ENCODE peak calls at places on chromosomes 1 and 21, in six cellular contexts. G is K562, J is GM12878, M is SK-N-SH, H is HCT116, X is HepG2. V is an unnamed sample.
A peak's percentile ranks its signal among the peaks of the same experiment; 100 is the strongest.

GRCh38 chr1:172004671-172005070 is 163.4 kb downstream of the DNM3 start:
- DNase-seq in G (no peak), H (no peak), X (no peak), J (no peak), M (no peak), V (no peak)

GRCh38 chr1:43318831-43319230 is 18.0 kb downstream of the TIE1 start:
- DNase-seq in X (no peak), J (no peak), H (no peak), M (no peak), G (no peak), V (no peak)

GRCh38 chr1:176033879-176034278 is 173.2 kb downstream of the COP1 start:
- DNase-seq in M (no peak), X (no peak), H (no peak), G (no peak), J (no peak), V (peak; percentile 22)

GRCh38 chr21:46559291-46559983 is 45.4 kb downstream of the S100B start:
- DNase-seq in H (no peak), X (peak; percentile 41), J (peak; percentile 34), M (no peak), G (no peak), V (no peak)

GRCh38 chr1:37901191-37901892 is 42.0 kb upstream of the MTF1 start:
- DNase-seq in G (no peak), J (peak; percentile 61), X (no peak), H (no peak), M (no peak), V (no peak)

GRCh38 chr1:42420911-42421585 is 34.8 kb downstream of the ZMYND12 start:
- DNase-seq in H (no peak), G (no peak), J (no peak), M (peak; percentile 76), X (no peak), V (no peak)

GRCh38 chr1:225824522-225824921 is 14.6 kb downstream of the EPHX1 start:
- DNase-seq in G (no peak), M (no peak), H (no peak), X (no peak), J (no peak), V (no peak)

GRCh38 chr1:41359211-41360073 is 1.8 kb upstream of the FOXO6 start:
- DNase-seq in H (no peak), G (no peak), M (no peak), J (no peak), X (no peak), V (no peak)

GRCh38 chr1:110106013-110106941 is 6.0 kb upstream of the UBL4B start:
- DNase-seq in X (peak; percentile 56), H (peak; percentile 35), M (peak; percentile 88), J (peak; percentile 23), G (peak; percentile 87), V (peak; percentile 69)

GRCh38 chr1:101257500-101258325 is 20.9 kb downstream of the S1PR1 start:
- DNase-seq in X (peak; percentile 91), M (no peak), H (no peak), G (peak; percentile 80), J (peak; percentile 93), V (peak; percentile 9)

GRCh38 chr1:150567717-150568561 is 11.5 kb downstream of the MCL1 start:
- DNase-seq in H (no peak), J (no peak), X (peak; percentile 95), G (peak; percentile 48), M (peak; percentile 56), V (peak; percentile 79)

GRCh38 chr1:117481410-117481809 is 114.2 kb downstream of the MAN1A2 start:
- DNase-seq in J (no peak), M (no peak), G (no peak), X (no peak), H (no peak), V (no peak)

GRCh38 chr1:207321790-207322530 is 482 bp downstream of the CD55 start:
- DNase-seq in H (no peak), X (no peak), G (no peak), M (no peak), J (no peak), V (no peak)

GRCh38 chr1:203038217-203038741 is 12.0 kb downstream of the PPFIA4 start:
- DNase-seq in M (no peak), H (no peak), G (no peak), J (no peak), X (no peak), V (peak; percentile 48)

GRCh38 chr21:35053356-35054096 is 4.4 kb upstream of the RUNX1 start:
- DNase-seq in H (no peak), G (no peak), J (no peak), X (peak; percentile 36), M (no peak), V (no peak)

GRCh38 chr1:163258181-163258580 is 55.5 kb upstream of the RGS5 start:
- DNase-seq in G (no peak), J (no peak), H (no peak), M (no peak), X (no peak), V (no peak)

GRCh38 chr1:173411835-173412742 is 65.0 kb upstream of the PRDX6 start:
- DNase-seq in H (no peak), J (no peak), X (no peak), G (no peak), M (no peak), V (no peak)

GRCh38 chr1:177130426-177130825 is 34.1 kb downstream of the ASTN1 start:
- DNase-seq in X (no peak), H (no peak), J (no peak), M (no peak), G (no peak), V (no peak)

GRCh38 chr21:43771199-43771675 is 4.9 kb downstream of the CSTB start:
- DNase-seq in J (no peak), X (no peak), H (no peak), M (no peak), G (no peak), V (no peak)

GRCh38 chr1:47651311-47652089 is 213.7 kb downstream of the FOXD2 start:
- DNase-seq in H (no peak), J (no peak), M (no peak), G (no peak), X (no peak), V (no peak)

GRCh38 chr1:47656719-47657685 is 219.2 kb downstream of the FOXD2 start:
- DNase-seq in J (no peak), X (no peak), G (no peak), M (no peak), H (no peak), V (no peak)

GRCh38 chr1:47658161-47658920 is 220.5 kb downstream of the FOXD2 start:
- DNase-seq in G (no peak), M (no peak), J (no peak), H (no peak), X (no peak), V (no peak)

GRCh38 chr1:47659141-47659540 is 221.3 kb downstream of the FOXD2 start:
- DNase-seq in X (no peak), G (no peak), M (no peak), J (no peak), H (no peak), V (no peak)

GRCh38 chr1:47655521-47656300 is 217.9 kb downstream of the FOXD2 start:
- DNase-seq in M (no peak), G (no peak), H (no peak), J (no peak), X (no peak), V (no peak)
- TF ChIP-seq JUND in M (no peak), G (no peak), H (no peak), J (no peak), X (no peak), V (no peak)

GRCh38 chr1:32725595-32725942 is 23.0 kb upstream of the SYNC start:
- DNase-seq in M (no peak), H (no peak), X (no peak), G (no peak), J (no peak), V (no peak)

GRCh38 chr1:32729254-32730046 is 26.9 kb upstream of the SYNC start:
- DNase-seq in G (peak; percentile 56), J (no peak), X (no peak), H (no peak), M (no peak), V (no peak)

GRCh38 chr1:32724678-32725594 is 22.4 kb upstream of the SYNC start:
- DNase-seq in X (no peak), J (no peak), G (peak; percentile 95), M (peak; percentile 51), H (peak; percentile 66), V (no peak)

GRCh38 chr1:32728413-32729077 is 26.0 kb upstream of the SYNC start:
- DNase-seq in G (no peak), H (no peak), M (no peak), J (no peak), X (no peak), V (no peak)

DNA sequence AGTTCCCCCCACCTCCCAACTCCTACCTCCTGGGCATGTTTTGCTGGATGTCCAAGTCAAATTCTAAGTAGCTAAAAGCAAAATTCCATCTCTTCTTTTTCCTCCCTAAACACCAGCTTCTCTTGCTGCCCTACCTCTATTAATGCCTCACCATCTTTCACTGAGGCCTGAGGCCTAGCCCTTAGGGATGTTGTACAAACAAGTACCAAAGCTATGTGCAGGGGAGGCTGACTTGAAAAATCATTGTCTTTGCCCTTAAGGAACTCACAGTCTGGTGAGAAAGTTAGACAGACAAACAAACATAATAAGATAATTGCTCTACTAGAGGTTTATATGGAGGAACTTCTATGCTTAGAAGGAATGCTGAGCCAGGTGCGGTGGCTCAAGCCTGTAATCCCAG is 25.3 kb upstream of the SYNC start:
- DNase-seq in X (no peak), G (no peak), M (no peak), H (no peak), J (no peak), V (no peak)
- TF ChIP-seq JUND in X (no peak), G (no peak), M (no peak), H (no peak), J (no peak), V (no peak)

DNA sequence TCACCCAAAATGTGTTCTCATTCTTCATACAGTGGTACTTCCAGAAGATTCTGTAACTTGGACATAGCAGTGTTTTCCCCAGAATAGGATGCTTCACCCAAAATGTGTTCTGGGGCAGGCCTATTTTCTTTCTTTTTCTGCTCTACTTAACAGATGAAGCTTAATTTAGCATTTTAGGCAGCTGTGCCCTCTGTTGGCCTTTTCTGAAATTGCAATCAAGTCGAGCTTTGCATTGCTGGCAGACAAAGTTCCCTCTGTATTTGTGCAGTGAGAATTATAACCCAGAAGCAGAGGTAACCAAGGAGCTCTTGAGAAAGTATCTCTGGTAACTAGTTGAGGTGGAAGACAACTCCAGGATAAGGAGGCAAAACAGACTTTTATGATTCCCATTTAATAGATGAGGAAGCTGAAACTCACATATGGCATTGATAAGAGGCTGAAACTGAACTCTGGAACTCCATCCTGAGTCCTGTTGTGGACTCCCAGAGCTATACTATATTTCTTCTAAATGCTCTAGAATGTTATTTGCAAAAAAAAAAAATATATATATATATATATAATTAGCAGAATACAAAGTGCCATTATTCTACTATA is 50.3 kb upstream of the L1TD1 start:
- DNase-seq in J (no peak), X (peak; percentile 39), H (peak; percentile 31), G (peak; percentile 16), M (peak; percentile 41), V (no peak)
- TF ChIP-seq JUND in J (no peak), X (no peak), H (no peak), G (no peak), M (no peak), V (no peak)

DNA sequence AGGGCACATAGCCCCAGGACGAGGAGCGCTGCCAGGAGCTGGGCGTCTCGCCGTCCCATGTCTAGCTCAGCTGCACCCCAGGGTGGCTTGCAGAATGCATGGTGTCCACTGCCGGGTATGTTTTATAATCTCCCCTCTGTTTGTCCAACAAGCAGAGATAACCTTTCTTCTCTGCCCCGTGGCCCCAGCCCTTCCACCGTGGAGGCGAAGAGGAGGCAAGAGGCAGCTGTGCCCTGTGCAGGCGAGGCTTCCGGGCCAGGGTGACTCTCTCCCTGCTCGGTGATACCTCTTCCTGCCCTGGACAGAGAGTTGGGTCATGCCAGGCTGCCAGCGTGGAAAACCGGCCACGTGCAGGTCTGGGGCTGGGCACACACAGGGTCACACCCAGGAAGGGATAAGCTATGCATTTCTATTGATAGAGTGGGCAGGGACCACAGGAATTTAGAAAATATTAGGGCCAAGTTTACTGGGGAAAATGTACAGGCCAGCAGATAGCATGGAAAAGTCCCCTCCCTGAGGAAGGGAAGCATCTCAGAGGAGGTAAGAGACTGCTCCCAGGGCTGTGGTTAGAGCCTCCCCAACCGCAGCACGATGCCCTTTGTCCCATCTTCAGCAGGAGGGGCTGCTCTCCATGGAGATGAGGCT is at the start of gene TFF2:
- DNase-seq in M (no peak), H (no peak), X (no peak), G (no peak), J (no peak), V (no peak)
- TF ChIP-seq JUND in M (no peak), H (no peak), X (no peak), G (no peak), J (no peak), V (no peak)

V was measured in T47D.